ENCODE peak calls at places on chromosomes 1 and 21, in five cellular contexts. T is stimulated activated CD4-positive, alpha-beta T cell treated with anti-CD3 and anti-CD28 coated beads, Interleukin-15, amount 100 ng/mL, for 24 hours; B is BJ; H is hypothalamus; R is amygdala. D is an unnamed sample.

GRCh38 chr1:201171063-201172036 is 17.1 kb upstream of the TMEM9 start:
- DNase-seq in B (no peak), H (peak), R (no peak), T (peak), D (peak)

GRCh38 chr1:42348498-42348897 is 13.5 kb upstream of the FOXJ3 start:
- DNase-seq in B (no peak), R (no peak), T (no peak), H (no peak), D (no peak)

GRCh38 chr1:16235347-16235746 is 1.6 kb downstream of the CPLANE2 start:
- DNase-seq in T (no peak), R (no peak), H (no peak), B (no peak), D (no peak)

GRCh38 chr1:41526956-41527561 is 42.6 kb upstream of the EDN2 start:
- DNase-seq in B (no peak), R (no peak), T (no peak), H (no peak), D (no peak)

GRCh38 chr1:47388548-47389238 is 27.4 kb upstream of the FOXE3 start:
- DNase-seq in B (no peak), H (peak), T (peak), R (peak), D (peak)

GRCh38 chr1:51518033-51518729 is 885 bp downstream of the EPS15 start:
- DNase-seq in B (no peak), T (peak), H (peak), R (peak), D (peak)

GRCh38 chr1:242784074-242784473 is 259.6 kb upstream of the PLD5 start:
- DNase-seq in R (no peak), B (no peak), H (no peak), T (no peak), D (no peak)

GRCh38 chr1:42973304-42973703 is 14.6 kb upstream of the SLC2A1 start:
- DNase-seq in H (no peak), B (no peak), R (no peak), T (no peak), D (no peak)

GRCh38 chr1:26391450-26391849 is 18.9 kb upstream of the ZNF683 start:
- DNase-seq in B (no peak), H (no peak), R (no peak), T (peak), D (no peak)

GRCh38 chr21:36155603-36156338 is 853 bp upstream of the DOP1B start:
- DNase-seq in B (no peak), H (no peak), T (no peak), R (no peak), D (peak)

GRCh38 chr1:76075877-76076276 is 1.3 kb downstream of the ST6GALNAC3 start:
- DNase-seq in R (no peak), T (no peak), H (no peak), B (no peak), D (no peak)

GRCh38 chr1:7636801-7637526 is 134.1 kb upstream of the VAMP3 start:
- DNase-seq in H (no peak), B (no peak), T (no peak), R (no peak), D (no peak)

GRCh38 chr1:88737338-88737927 is 53.4 kb downstream of the PKN2 start:
- DNase-seq in T (no peak), R (no peak), H (no peak), B (no peak), D (no peak)

GRCh38 chr1:156517746-156518145 is 17.2 kb upstream of the MEF2D start:
- DNase-seq in R (no peak), B (no peak), T (no peak), H (no peak), D (no peak)

GRCh38 chr1:164308101-164308500 is 250.9 kb upstream of the PBX1 start:
- DNase-seq in T (no peak), H (no peak), B (no peak), R (no peak), D (no peak)

GRCh38 chr1:201144701-201145100 is 9.6 kb downstream of the TMEM9 start:
- DNase-seq in T (no peak), H (no peak), R (no peak), B (no peak), D (no peak)

GRCh38 chr1:118692143-118692542 is 296.0 kb downstream of the TBX15 start:
- DNase-seq in H (no peak), T (no peak), B (no peak), R (no peak), D (no peak)

GRCh38 chr21:34824314-34824713 is 155.5 kb downstream of the CLIC6 start:
- DNase-seq in R (no peak), B (no peak), T (no peak), H (no peak), D (no peak)

D was measured in dorsolateral prefrontal cortex.